ENCODE peak calls at places on chromosomes 4 and X, in nine cellular contexts. J is activated T-helper 1 cell treated with anti-CD3 and anti-CD28 coated beads, Interleukin-2, amount 50 U/mL, for 16 hours; V is hepatocyte; L is cerebellar cortex; R is brain microvascular endothelial cell; C is foreskin melanocyte; O is stimulated activated CD8-positive, alpha-beta memory T cell treated with anti-CD3 and anti-CD28 coated beads, Interleukin-4, amount 100 ng/mL, for 24 hours; E is lower leg skin; N is heart left ventricle. F is an unnamed sample.

GRCh38 chr4:152697284-152698011 is 17.7 kb upstream of the TMEM154 start:
- DNase-seq in R (no peak), C (no peak), V (peak), J (no peak), E (peak), N (no peak), L (no peak), O (no peak), F (no peak)

GRCh38 chr4:129526812-129527211 is 430.9 kb downstream of the C4orf33 start:
- DNase-seq in C (no peak), R (no peak), L (no peak), E (no peak), V (no peak), O (no peak), J (no peak), N (no peak), F (no peak)

GRCh38 chr4:117135634-117136354 is 50.4 kb upstream of the TRAM1L1 start:
- DNase-seq in N (no peak), V (no peak), R (no peak), O (no peak), L (no peak), J (no peak), E (no peak), C (no peak), F (no peak)

GRCh38 chrX:133911816-133912495 is 73.4 kb downstream of the GPC3 start:
- DNase-seq in E (no peak), J (no peak), V (no peak), R (no peak), L (peak), N (no peak), O (no peak), C (no peak), F (no peak)

GRCh38 chr4:101232074-101232776 is 115.1 kb downstream of the PPP3CA start:
- DNase-seq in L (no peak), C (no peak), E (peak), V (peak), O (no peak), N (peak), R (peak), J (no peak), F (no peak)

GRCh38 chr4:152211936-152212675 is 323.8 kb downstream of the FBXW7 start:
- DNase-seq in O (no peak), L (no peak), N (no peak), R (no peak), V (no peak), J (no peak), E (no peak), C (no peak), F (no peak)

GRCh38 chr4:139887962-139888735 is 222.5 kb downstream of the MGST2 start:
- DNase-seq in E (peak), C (no peak), J (no peak), V (no peak), R (no peak), N (no peak), L (peak), O (no peak), F (no peak)

GRCh38 chrX:111483876-111484275 is 27.6 kb upstream of the SERTM2 start:
- DNase-seq in O (no peak), V (no peak), L (no peak), J (no peak), C (no peak), E (no peak), N (no peak), R (no peak), F (no peak)

GRCh38 chr4:103359900-103360299 is 161.8 kb upstream of the CENPE start:
- DNase-seq in J (no peak), L (no peak), V (no peak), E (no peak), N (no peak), R (no peak), C (no peak), O (no peak), F (no peak)

GRCh38 chrX:111168314-111168713 is 72.3 kb downstream of the PAK3 start:
- DNase-seq in J (no peak), L (peak), C (peak), V (peak), N (no peak), R (no peak), E (no peak), O (no peak), F (no peak)

F was measured in cerebellum.